ENCODE peak calls at places on chromosomes 6 and 20, in four cellular contexts. K is H1, J is neuronal stem cell, C is H9. Y is an unnamed sample.

GRCh38 chr20:45771182-45771759 is 20.4 kb downstream of the WFDC3 start:
- DNase-seq in K (peak), C (peak), J (peak), Y (peak)

GRCh38 chr6:30344868-30345671 is at the start of gene RPP21:
- DNase-seq in C (peak), J (peak), K (no peak), Y (peak)

GRCh38 chr6:43506667-43507471 is 3.3 kb downstream of the LRRC73 start:
- DNase-seq in K (peak), J (peak), C (peak), Y (peak)

GRCh38 chr6:138085839-138086222 is 21.4 kb downstream of the PERP start:
- DNase-seq in J (no peak), C (no peak), K (no peak), Y (no peak)

GRCh38 chr6:65787787-65788186 is 80.8 kb upstream of the EYS start:
- DNase-seq in C (no peak), J (no peak), K (no peak), Y (no peak)

GRCh38 chr6:37141291-37142046 is 28.5 kb upstream of the PIM1 start:
- DNase-seq in J (peak), K (peak), C (peak), Y (peak)

GRCh38 chr6:31485063-31485462 is 12.9 kb upstream of the MICB start:
- DNase-seq in J (no peak), C (no peak), K (no peak), Y (peak)

GRCh38 chr6:102115911-102116310 is 722.4 kb downstream of the GRIK2 start:
- DNase-seq in K (no peak), J (no peak), C (no peak), Y (no peak)

GRCh38 chr6:75550544-75551167 is 51.0 kb upstream of the SENP6 start:
- DNase-seq in J (no peak), K (no peak), C (no peak), Y (no peak)

GRCh38 chr6:52990342-52990741 is 4.7 kb downstream of the GSTA4 start:
- DNase-seq in J (no peak), C (no peak), K (no peak), Y (peak)

GRCh38 chr6:89063881-89064280 is 16.7 kb upstream of the PNRC1 start:
- DNase-seq in C (no peak), J (no peak), K (no peak), Y (no peak)

GRCh38 chr6:107419747-107420146 is 39.6 kb downstream of the PDSS2 start:
- DNase-seq in J (no peak), K (no peak), C (no peak), Y (no peak)

GRCh38 chr6:27922949-27923348 is 10.8 kb upstream of the OR2B2 start:
- DNase-seq in K (no peak), J (no peak), C (no peak), Y (no peak)

GRCh38 chr6:147217840-147218404 is 13.7 kb downstream of the STXBP5 start:
- DNase-seq in J (no peak), K (no peak), C (no peak), Y (no peak)

GRCh38 chr6:82419859-82420258 is 56.2 kb downstream of the TPBG start:
- DNase-seq in C (no peak), K (no peak), J (no peak), Y (no peak)

GRCh38 chr6:168373389-168373788 is 53.8 kb upstream of the DACT2 start:
- DNase-seq in C (no peak), K (no peak), J (no peak), Y (no peak)

GRCh38 chr6:25138697-25139051 is 140.5 kb upstream of the CARMIL1 start:
- DNase-seq in J (no peak), C (no peak), K (no peak), Y (peak)

GRCh38 chr6:3617681-3618299 is 133.7 kb downstream of the PXDC1 start:
- DNase-seq in K (no peak), J (no peak), C (no peak), Y (no peak)
- H3K23ac ChIP-seq in K (no peak), J (peak), C (no peak), Y (no peak)

DNA sequence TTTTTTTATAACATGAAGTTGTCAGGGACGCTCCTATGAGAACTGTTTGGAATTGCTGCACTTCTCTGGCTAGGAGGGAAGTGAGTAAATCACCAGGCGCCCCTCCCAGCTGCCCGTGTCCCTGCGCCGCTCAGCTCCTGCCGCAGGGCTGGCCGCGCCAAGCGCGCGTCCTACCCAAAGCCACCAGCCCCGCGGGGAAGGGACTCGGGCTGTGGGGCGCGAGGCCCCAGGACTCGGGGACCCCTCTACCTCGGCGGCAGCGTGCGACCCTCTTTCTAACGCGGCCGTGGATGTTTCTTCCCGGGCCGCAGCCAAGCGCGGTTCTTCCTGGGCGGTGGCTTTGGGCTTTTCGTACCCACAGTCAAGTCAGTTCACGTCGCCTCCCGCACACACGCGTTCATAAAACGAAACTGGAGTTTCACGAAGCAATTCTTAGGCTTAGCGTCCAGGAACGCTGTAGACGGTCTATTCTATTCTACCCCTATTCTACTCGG is 15.2 kb downstream of the FOXC1 start:
- DNase-seq in J (no peak), K (no peak), C (no peak), Y (peak)
- H2AFZ ChIP-seq in J (peak), K (no peak), C (no peak), Y (peak)

GRCh38 chr6:135798751-135799515 is 52.6 kb upstream of the PDE7B start:
- DNase-seq in J (no peak), K (no peak), C (no peak), Y (no peak)
- H3K23ac ChIP-seq in J (no peak), K (no peak), C (no peak), Y (no peak)

DNA sequence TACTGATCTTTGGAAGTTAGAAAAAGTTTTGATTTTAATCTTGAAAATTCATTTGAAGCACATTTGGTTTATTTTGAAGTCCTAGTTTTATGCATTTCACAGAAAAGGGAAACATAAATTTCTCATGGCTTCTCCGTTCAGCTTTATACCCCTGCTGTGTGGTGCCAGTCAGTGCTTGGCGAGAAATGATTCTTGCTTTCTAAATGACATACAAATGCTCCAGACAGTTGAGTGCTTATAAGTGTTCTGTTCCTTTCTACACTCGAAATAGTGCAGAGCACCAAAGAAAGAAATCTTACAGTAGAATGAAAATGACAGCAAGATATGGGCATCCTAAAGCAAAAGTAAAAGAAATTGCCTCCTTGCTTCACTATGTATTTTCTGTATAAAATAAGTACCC is 9.0 kb upstream of the ZNF292 start:
- DNase-seq in C (no peak), J (no peak), K (no peak), Y (no peak)
- H2AFZ ChIP-seq in C (no peak), J (no peak), K (no peak), Y (no peak)

GRCh38 chr20:34806255-34806654 is 19.2 kb downstream of the NCOA6 start:
- DNase-seq in C (no peak), K (no peak), J (no peak), Y (no peak)

GRCh38 chr20:34808583-34808982 is 16.9 kb downstream of the NCOA6 start:
- DNase-seq in K (no peak), J (no peak), C (no peak), Y (no peak)
- H3K23ac ChIP-seq in K (no peak), J (no peak), C (no peak), Y (no peak)

GRCh38 chr6:112683106-112683505 is 336.0 kb downstream of the RFPL4B start:
- DNase-seq in K (no peak), C (no peak), J (no peak), Y (no peak)

GRCh38 chr6:112680076-112680475 is 332.9 kb downstream of the RFPL4B start:
- DNase-seq in J (no peak), C (no peak), K (no peak), Y (peak)

GRCh38 chr6:112683926-112684325 is 336.8 kb downstream of the RFPL4B start:
- DNase-seq in J (no peak), K (no peak), C (no peak), Y (peak)

GRCh38 chr6:112682088-112682487 is 335.0 kb downstream of the RFPL4B start:
- DNase-seq in C (no peak), J (no peak), K (no peak), Y (no peak)
- H2AFZ ChIP-seq in C (no peak), J (peak), K (no peak), Y (no peak)

DNA sequence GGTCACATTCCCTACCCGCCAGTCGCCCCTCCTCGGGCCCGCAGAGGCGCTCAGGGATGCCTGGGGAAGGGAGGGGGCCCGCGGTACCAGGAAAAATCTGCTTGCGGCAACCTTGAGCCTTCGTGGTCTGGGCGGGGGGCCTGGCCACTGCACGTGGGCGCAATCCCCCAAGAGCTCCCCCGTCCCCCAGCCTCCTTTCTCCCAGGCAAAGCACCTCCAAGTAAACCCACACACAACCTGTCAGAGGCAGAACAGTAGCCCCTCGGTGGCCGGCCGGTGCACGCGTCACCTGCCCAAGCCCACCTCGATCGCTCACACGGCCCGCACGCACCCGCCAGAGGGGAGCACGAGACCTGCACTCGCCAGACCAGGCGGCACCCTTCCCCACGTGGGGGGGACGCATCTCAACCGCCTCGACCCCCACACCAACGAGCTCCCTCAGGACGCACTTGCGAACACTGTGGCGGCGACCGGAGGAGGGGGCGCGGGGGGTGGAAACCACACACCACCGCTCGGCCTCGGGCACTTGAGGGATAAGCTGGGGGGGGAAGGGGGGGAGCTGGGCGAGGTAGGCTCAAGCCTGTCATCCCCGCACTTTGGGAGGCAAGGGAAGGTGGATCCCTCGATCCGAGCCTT is 1955.7 kb upstream of the DEFB115 start:
- DNase-seq in K (no peak), C (no peak), J (no peak), Y (no peak)
- H3K23ac ChIP-seq in K (no peak), C (no peak), J (no peak), Y (no peak)